ENCODE peak calls at places on chromosomes 1 and 21, in four cellular contexts. E is heart left ventricle, T is GM06990, M is cardiac fibroblast. Z is an unnamed sample.

GRCh38 chr1:246503341-246503740 is 3.7 kb downstream of the SMYD3 start:
- DNase-seq in E (no peak), M (no peak), T (no peak), Z (no peak)

GRCh38 chr1:168121314-168122029 is 15.3 kb downstream of the GPR161 start:
- DNase-seq in E (peak; percentile 86), T (no peak), M (peak; percentile 97), Z (peak; percentile 25)

GRCh38 chr1:63135801-63136200 is 186.6 kb upstream of the FOXD3 start:
- DNase-seq in E (no peak), T (no peak), M (no peak), Z (no peak)

GRCh38 chr1:23171181-23171755 is 2.6 kb upstream of the LUZP1 start:
- DNase-seq in T (no peak), M (no peak), E (no peak), Z (no peak)

GRCh38 chr1:197130677-197131304 is 15.7 kb downstream of the ASPM start:
- DNase-seq in T (no peak), E (no peak), M (peak; percentile 59), Z (no peak)

GRCh38 chr1:201361652-201362504 is 15.6 kb downstream of the TNNT2 start:
- DNase-seq in T (peak; percentile 19), M (peak; percentile 55), E (peak; percentile 57), Z (peak; percentile 83)

GRCh38 chr1:210416049-210416448 is 87.3 kb downstream of the HHAT start:
- DNase-seq in T (no peak), M (no peak), E (no peak), Z (peak; percentile 25)

GRCh38 chr1:222140206-222140605 is 398.3 kb upstream of the DUSP10 start:
- DNase-seq in T (no peak), E (no peak), M (no peak), Z (no peak)

GRCh38 chr1:10242811-10243210 is 32.4 kb downstream of the KIF1B start:
- DNase-seq in M (no peak), T (no peak), E (no peak), Z (no peak)

GRCh38 chr1:165595561-165595960 is 35.5 kb upstream of the MGST3 start:
- DNase-seq in M (peak; percentile 72), E (no peak), T (no peak), Z (no peak)

GRCh38 chr1:2591233-2591580 is 4.6 kb downstream of the PRXL2B start:
- DNase-seq in E (no peak), T (no peak), M (no peak), Z (no peak)

GRCh38 chr1:228285661-228286504 is 78.0 kb downstream of the OBSCN start:
- DNase-seq in E (peak; percentile 14), M (no peak), T (no peak), Z (no peak)

GRCh38 chr1:223035724-223036478 is 107.1 kb downstream of the TLR5 start:
- DNase-seq in T (no peak), E (no peak), M (no peak), Z (no peak)

GRCh38 chr1:19643113-19643512 is 998 bp upstream of the NBL1 start:
- DNase-seq in M (no peak), T (no peak), E (no peak), Z (no peak)

GRCh38 chr1:156599811-156600210 is 1.5 kb downstream of the GPATCH4 start:
- DNase-seq in M (no peak), E (no peak), T (no peak), Z (peak; percentile 41)

GRCh38 chr1:180500689-180501088 is 1.7 kb downstream of the ACBD6 start:
- DNase-seq in M (no peak), T (no peak), E (no peak), Z (no peak)

GRCh38 chr21:26443867-26444266 is 129.2 kb downstream of the CYYR1 start:
- DNase-seq in M (no peak), E (no peak), T (no peak), Z (no peak)

GRCh38 chr1:90558126-90558525 is 159.0 kb downstream of the BARHL2 start:
- DNase-seq in E (no peak), M (no peak), T (no peak), Z (no peak)

DNA sequence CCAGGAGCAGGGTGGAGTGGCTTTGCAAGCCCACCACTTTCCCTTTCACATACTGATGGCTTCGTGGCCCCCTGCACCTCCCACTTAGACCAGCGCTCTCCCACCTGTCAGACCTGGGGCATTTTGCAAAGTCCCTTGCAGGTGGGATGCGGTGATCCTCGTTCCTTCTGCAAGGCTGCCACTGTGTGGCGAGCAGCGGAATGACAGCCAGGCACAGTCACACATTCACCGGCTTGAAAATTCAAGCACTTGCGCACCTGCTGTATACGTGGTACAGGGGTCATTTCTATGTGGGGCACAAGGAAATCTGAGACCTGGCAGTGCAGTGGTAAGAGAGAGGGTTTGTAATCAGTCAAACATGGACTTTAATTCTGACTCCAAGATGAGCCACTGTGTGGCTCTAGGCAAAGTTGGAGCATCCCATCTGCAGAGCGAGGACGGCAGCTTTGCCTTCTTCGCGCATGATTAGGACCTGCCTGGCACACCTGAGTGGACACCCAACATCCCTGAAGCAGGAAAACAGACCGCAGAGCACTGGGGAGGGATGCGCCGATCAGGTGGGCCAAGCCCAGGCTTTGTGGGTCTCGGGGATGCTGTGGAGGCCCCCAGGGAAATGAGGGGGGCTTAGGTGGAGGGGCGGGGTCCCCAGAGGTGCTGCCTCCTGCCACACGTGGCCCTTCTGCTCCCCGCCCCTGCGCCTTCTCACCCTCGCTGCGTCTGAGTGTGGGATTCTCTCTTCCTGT is 53.0 kb upstream of the TMEM51 start:
- DNase-seq in M (peak; percentile 50), T (peak; percentile 46), E (peak; percentile 42), Z (peak; percentile 49)
- TF ChIP-seq CTCF in M (peak; percentile 96), T (peak; percentile 92), E (peak; percentile 77), Z (peak; percentile 92)

DNA sequence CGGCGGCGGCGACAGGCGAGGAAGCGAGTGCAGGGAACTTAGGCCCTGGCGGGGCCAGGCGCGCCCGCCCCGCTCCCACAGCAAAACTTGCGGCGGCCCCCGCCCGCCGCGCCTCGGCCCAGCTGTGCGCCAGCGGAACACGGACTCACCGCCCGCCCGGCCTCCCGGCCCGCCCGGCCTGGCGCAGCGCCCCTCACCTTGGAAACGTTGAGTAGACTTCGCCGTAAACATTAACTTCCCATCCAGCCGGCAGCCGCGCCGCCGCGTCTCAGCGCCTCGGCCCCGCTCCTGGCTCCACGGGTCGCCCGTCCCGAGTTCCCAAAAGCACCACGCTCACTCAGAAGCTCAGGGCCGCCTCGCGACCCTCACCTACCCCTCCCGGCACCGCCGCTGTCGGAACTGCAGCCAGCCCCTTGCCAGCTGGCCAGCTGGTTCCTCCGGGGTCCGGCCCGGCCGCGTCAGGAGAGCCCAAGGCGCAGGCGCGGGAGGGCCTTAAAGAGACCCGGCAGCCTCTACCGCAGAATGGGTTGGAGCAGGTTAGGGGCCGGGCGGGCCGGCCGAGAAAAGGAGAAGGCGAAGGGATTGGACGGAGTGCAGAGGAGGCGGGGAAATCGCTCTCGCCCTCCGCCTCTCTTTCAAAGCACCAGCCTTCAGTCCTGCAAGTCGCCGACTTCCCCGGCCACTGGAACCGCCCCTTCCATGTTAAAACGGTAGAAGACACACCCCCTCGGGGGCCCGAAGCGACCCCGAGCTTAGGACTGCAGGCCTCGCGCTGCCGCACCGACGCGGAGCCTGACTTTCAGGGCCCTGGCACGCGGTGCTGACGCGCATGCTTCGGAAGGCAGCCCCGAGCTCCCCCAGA is at the start of gene EVI5:
- DNase-seq in T (peak; percentile 93), E (peak; percentile 97), M (peak; percentile 99), Z (peak; percentile 98)
- TF ChIP-seq CTCF in T (peak; percentile 28), E (no peak), M (peak; percentile 33), Z (no peak)

GRCh38 chr1:12405325-12406217 is 175.7 kb downstream of the VPS13D start:
- DNase-seq in M (peak; percentile 60), E (peak; percentile 36), T (no peak), Z (peak; percentile 8)
- TF ChIP-seq CTCF in M (no peak), E (no peak), T (no peak), Z (no peak)

DNA sequence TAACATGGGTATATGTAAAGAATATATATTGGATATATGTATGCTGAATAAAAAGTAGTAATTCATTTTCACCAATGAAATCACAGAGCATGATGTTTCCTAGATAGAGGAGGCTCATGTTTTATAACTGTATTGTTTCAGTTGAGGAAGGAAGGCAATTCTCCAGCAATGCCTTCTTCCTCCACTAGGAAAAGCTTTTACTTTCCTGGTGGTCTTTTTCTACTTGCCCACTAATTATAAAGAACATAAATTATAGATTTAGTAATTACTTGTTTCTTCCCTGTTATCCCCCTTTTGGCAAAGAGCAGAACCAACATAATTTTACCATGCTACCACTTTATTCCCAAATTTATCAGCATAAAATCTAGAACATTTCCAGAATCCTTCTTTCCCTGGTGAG is 159.0 kb downstream of the PLA2G4A start:
- DNase-seq in T (no peak), M (no peak), E (no peak), Z (no peak)
- TF ChIP-seq CTCF in T (no peak), M (peak; percentile 17), E (no peak), Z (peak; percentile 34)

GRCh38 chr21:46585191-46585953 is 19.5 kb downstream of the S100B start:
- DNase-seq in T (no peak), M (no peak), E (no peak), Z (peak; percentile 15)
- TF ChIP-seq CTCF in T (no peak), M (no peak), E (no peak), Z (no peak)

DNA sequence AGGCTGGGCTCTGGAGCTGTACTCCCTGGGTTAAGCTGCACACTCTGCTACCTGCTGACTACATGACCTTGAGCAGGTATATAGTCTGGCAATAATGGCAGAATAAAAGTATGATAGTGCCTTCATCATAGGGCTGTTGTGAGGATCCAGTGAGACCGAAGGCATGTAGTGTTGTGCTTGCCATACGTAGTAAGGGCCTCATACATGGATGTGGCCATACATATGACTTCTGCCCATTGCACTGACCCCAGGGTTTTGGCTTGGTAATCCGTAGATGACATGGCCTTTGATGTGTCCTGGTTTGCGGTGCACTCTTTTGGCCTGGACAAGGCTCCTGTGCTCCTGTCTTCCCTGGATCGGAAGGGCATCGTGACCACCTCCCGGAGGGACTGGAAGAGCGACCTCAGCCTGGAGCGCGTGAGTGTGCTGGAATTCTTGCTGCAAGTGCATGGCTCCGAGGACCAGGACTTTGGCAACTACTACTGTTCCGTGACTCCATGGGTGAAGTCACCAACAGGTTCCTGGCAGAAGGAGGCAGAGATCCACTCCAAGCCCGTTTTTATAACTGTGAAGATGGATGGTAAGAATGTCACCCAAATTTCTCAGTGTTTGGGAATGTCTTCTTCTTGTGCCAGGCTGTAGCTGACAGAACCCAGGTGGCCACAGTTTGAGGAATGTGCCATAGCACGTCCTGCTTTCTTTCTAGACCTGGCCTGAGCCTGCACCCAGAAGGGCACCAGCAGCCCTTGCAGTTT is 17.0 kb upstream of the CD101 start:
- DNase-seq in E (peak; percentile 73), M (no peak), T (no peak), Z (no peak)
- TF ChIP-seq CTCF in E (no peak), M (no peak), T (no peak), Z (no peak)

GRCh38 chr1:40723196-40723955 is 31.9 kb downstream of the NFYC start:
- DNase-seq in E (no peak), M (no peak), T (no peak), Z (no peak)

GRCh38 chr1:40720493-40720892 is 29.0 kb downstream of the NFYC start:
- DNase-seq in M (no peak), E (no peak), T (no peak), Z (no peak)

GRCh38 chr1:40717960-40718359 is 26.5 kb downstream of the NFYC start:
- DNase-seq in M (no peak), E (no peak), T (no peak), Z (no peak)

GRCh38 chr1:40717065-40717464 is 25.6 kb downstream of the NFYC start:
- DNase-seq in T (no peak), M (no peak), E (no peak), Z (no peak)

GRCh38 chr1:40722622-40723021 is 31.1 kb downstream of the NFYC start:
- DNase-seq in T (no peak), E (no peak), M (no peak), Z (no peak)
- TF ChIP-seq CTCF in T (peak; percentile 22), E (no peak), M (no peak), Z (peak; percentile 20)

GRCh38 chr1:33181038-33181861 is 593 bp downstream of the TRIM62 start:
- DNase-seq in T (no peak), M (peak; percentile 43), E (peak; percentile 62), Z (peak; percentile 63)
- TF ChIP-seq CTCF in T (no peak), M (no peak), E (no peak), Z (no peak)